ENCODE peak calls at places on chromosomes 12 and 14, in seven cellular contexts. A is K562, K is Panc1, S is HCT116, G is HepG2, W is GM12878, P is H1. Y is an unnamed sample.

GRCh38 chr12:5088586-5089264 is 45.0 kb downstream of the KCNA5 start:
- DNase-seq in A (no peak), W (no peak), G (no peak), P (no peak), S (no peak), K (no peak), Y (peak; percentile 27)

GRCh38 chr14:104758981-104759975 is 6.3 kb downstream of the SIVA1 start:
- DNase-seq in G (no peak), W (no peak), K (no peak), P (no peak), S (no peak), A (no peak), Y (no peak)

GRCh38 chr14:35829449-35829848 is 3.3 kb downstream of the BRMS1L start:
- DNase-seq in W (no peak), A (no peak), S (no peak), K (no peak), P (no peak), G (no peak), Y (no peak)

GRCh38 chr12:111344254-111344875 is 24.5 kb downstream of the PHETA1 start:
- DNase-seq in P (no peak), S (no peak), G (no peak), K (no peak), A (no peak), W (no peak), Y (no peak)

GRCh38 chr12:14678547-14678946 is 17.9 kb downstream of the GUCY2C start:
- DNase-seq in G (no peak), K (no peak), A (no peak), P (no peak), W (no peak), S (no peak), Y (no peak)

GRCh38 chr14:69093551-69094421 is 59.1 kb downstream of the DCAF5 start:
- DNase-seq in S (no peak), K (no peak), G (peak; percentile 97), P (no peak), W (no peak), A (no peak), Y (no peak)

GRCh38 chr14:78530078-78530477 is 359.9 kb downstream of the NRXN3 start:
- DNase-seq in S (no peak), G (no peak), A (peak; percentile 10), K (no peak), W (no peak), P (peak; percentile 67), Y (no peak)

GRCh38 chr12:26043139-26044006 is 81.5 kb downstream of the BHLHE41 start:
- DNase-seq in A (no peak), P (no peak), S (no peak), K (no peak), G (no peak), W (no peak), Y (no peak)

GRCh38 chr12:42669471-42669997 is 80.0 kb upstream of the PRICKLE1 start:
- DNase-seq in P (no peak), K (no peak), W (no peak), S (no peak), A (no peak), G (no peak), Y (no peak)

GRCh38 chr12:56684745-56685369 is 3.2 kb downstream of the PTGES3 start:
- DNase-seq in G (no peak), P (no peak), W (no peak), S (no peak), A (no peak), K (no peak), Y (no peak)

GRCh38 chr12:49917126-49917787 is 13.6 kb upstream of the FAIM2 start:
- DNase-seq in K (no peak), A (no peak), S (no peak), W (no peak), P (no peak), G (no peak), Y (no peak)

GRCh38 chr14:104188727-104189400 is 50.5 kb downstream of the KIF26A start:
- DNase-seq in W (no peak), K (no peak), P (no peak), G (no peak), A (no peak), S (no peak), Y (no peak)

GRCh38 chr12:6941786-6942185 is 1.8 kb upstream of the RNU7-1 start:
- DNase-seq in S (no peak), P (peak; percentile 39), A (no peak), W (no peak), G (no peak), K (no peak), Y (no peak)

GRCh38 chr14:103115845-103116572 is 7.3 kb upstream of the TNFAIP2 start:
- DNase-seq in P (no peak), W (no peak), K (no peak), G (no peak), S (no peak), A (no peak), Y (no peak)

GRCh38 chr12:106274575-106275081 is 26.8 kb upstream of the CKAP4 start:
- DNase-seq in A (no peak), K (no peak), W (no peak), G (peak; percentile 87), S (no peak), P (no peak), Y (no peak)

GRCh38 chr12:125096894-125097293 is 31.7 kb downstream of the AACS start:
- DNase-seq in K (no peak), S (no peak), A (no peak), G (no peak), W (no peak), P (no peak), Y (no peak)

GRCh38 chr12:6839482-6840201 is 1.1 kb upstream of the GNB3 start:
- DNase-seq in A (no peak), S (no peak), W (no peak), K (no peak), G (no peak), P (no peak), Y (no peak)

GRCh38 chr12:70831538-70831937 is 89.0 kb downstream of the PTPRR start:
- DNase-seq in A (no peak), W (no peak), P (no peak), S (peak; percentile 21), K (no peak), G (no peak), Y (no peak)

GRCh38 chr12:21881950-21882349 is 59.3 kb downstream of the ABCC9 start:
- DNase-seq in P (no peak), A (no peak), W (no peak), K (no peak), G (no peak), S (no peak), Y (no peak)

GRCh38 chr12:1993871-1994371 is 10.3 kb downstream of the DCP1B start:
- DNase-seq in K (peak; percentile 64), P (no peak), G (peak; percentile 86), A (no peak), S (no peak), W (no peak), Y (no peak)
- TF ChIP-seq SIN3A in K (no peak), P (no peak), G (no peak), A (no peak), S (peak; percentile 1), W (no peak), Y (no peak)

GRCh38 chr12:64685076-64685475 is 74.1 kb downstream of the GNS start:
- DNase-seq in A (no peak), W (no peak), S (no peak), P (no peak), G (no peak), K (no peak), Y (no peak)

GRCh38 chr12:64680235-64680634 is 69.9 kb downstream of the RASSF3 start:
- DNase-seq in K (no peak), W (no peak), P (no peak), G (no peak), A (peak; percentile 45), S (no peak), Y (no peak)

GRCh38 chr12:64685605-64686004 is 73.6 kb downstream of the GNS start:
- DNase-seq in W (no peak), S (no peak), K (no peak), G (no peak), A (no peak), P (no peak), Y (no peak)

GRCh38 chr12:64681200-64682052 is 71.1 kb downstream of the RASSF3 start:
- DNase-seq in K (no peak), S (no peak), W (no peak), A (no peak), P (no peak), G (no peak), Y (no peak)

DNA sequence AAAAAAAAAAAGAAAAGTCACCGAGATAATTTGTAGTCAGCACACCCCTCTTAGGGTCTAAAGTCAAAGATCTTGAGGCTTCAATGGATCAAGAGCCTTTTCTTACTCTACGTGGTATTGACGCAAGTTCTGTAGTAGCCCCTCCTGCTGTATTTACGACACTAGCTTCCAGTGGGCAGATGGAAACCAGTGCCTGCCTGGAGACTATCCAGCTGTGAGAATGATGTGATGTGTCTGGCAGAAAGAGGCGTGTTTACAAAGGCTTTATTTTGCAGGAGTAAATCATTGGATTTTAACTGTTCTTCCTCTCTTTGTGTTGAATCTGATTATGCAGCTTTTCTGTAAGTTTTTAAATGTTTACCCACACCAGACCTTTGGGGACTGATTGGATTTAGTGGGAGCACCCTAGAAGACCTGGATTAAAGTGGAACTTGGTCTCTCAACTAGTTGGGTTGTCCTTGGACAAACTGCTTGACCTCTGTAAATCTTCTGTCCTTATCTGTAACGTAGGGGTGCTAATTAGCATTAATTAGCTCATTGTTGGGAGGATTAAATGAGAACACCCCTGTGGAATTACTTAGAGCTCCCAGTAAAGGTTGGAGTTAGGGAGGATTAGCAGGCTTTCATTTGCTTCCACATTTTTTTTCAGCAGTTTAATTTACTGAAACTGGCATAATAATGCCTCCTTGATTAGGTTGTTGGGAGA is 72.4 kb downstream of the RASSF3 start:
- DNase-seq in W (no peak), S (no peak), P (no peak), A (no peak), K (no peak), G (no peak), Y (peak; percentile 80)
- TF ChIP-seq SIN3A in W (no peak), S (no peak), P (no peak), A (no peak), K (no peak), G (no peak), Y (no peak)

GRCh38 chr12:57726151-57726883 is 12.2 kb downstream of the AGAP2 start:
- DNase-seq in P (peak; percentile 95), G (peak; percentile 71), K (no peak), W (no peak), S (peak; percentile 72), A (peak; percentile 48), Y (peak; percentile 96)
- TF ChIP-seq SIN3A in P (peak; percentile 42), G (no peak), K (no peak), W (no peak), S (no peak), A (no peak), Y (peak; percentile 28)

DNA sequence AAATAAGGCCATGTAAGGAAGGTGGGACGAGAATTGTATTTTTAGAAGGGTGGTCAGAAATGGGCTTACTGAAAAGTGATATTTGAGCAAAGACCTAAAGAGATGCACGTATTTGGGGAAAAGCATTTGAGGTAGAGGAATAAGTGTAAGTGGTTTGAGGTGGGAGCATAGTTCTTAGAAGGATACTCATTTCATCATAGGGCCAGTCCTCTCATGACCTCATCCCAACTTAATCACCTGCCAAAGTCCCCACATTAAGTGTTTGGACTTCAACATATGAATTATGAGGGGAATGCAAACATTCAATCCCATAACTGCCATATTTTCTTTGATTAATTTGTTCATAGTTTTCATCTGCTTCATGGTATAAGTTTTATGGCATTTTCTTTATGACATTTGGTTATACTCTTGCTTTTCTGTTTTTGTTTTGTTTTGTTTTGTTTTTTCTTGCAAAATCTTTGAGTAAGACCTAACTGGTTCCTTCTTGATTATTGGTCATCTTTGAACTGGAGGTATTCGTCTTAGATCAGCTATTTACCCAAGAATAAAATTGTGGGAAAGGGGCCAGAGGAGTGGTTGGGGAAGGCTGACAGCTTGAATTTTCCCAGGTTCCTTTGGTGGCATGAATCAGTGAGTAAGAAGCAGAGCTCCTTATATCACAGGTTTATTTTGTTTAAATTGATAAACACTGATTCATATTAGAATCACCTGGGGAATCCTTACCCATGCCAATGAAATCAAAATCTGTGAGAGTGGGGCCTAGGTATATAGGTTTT is 24.2 kb downstream of the GNPNAT1 start:
- DNase-seq in G (no peak), A (no peak), P (no peak), W (no peak), K (no peak), S (no peak), Y (no peak)
- TF ChIP-seq SIN3A in G (no peak), A (no peak), P (no peak), W (no peak), K (no peak), S (no peak), Y (no peak)